ENCODE peak calls at places on chromosomes 1 and 21, in seven cellular contexts. E is psoas muscle, U is ovary, I is sigmoid colon, S is prostate gland, K is K562, Z is spleen. O is an unnamed sample.

GRCh38 chr1:156096640-156097391 is 14.6 kb upstream of the MEX3A start:
- DNase-seq in K (peak), S (peak), Z (peak), U (peak), I (peak), E (peak), O (peak)

GRCh38 chr1:220696863-220697231 is 6.7 kb downstream of the C1orf115 start:
- DNase-seq in I (no peak), Z (no peak), S (no peak), E (no peak), K (peak), U (no peak), O (no peak)

GRCh38 chr1:206563367-206563953 is 48.8 kb downstream of the EIF2D start:
- DNase-seq in E (no peak), K (no peak), S (no peak), I (no peak), U (no peak), Z (no peak), O (no peak)

GRCh38 chr1:74457269-74457668 is 55.1 kb downstream of the LRRC53 start:
- DNase-seq in E (no peak), S (no peak), Z (no peak), U (no peak), K (no peak), I (no peak), O (no peak)

GRCh38 chr1:103517380-103518047 is 8.0 kb upstream of the RNPC3 start:
- DNase-seq in S (no peak), I (no peak), E (no peak), K (no peak), Z (no peak), U (no peak), O (no peak)

GRCh38 chr1:204357551-204357950 is 2.2 kb downstream of the PLEKHA6 start:
- DNase-seq in K (peak), Z (no peak), E (peak), S (no peak), I (no peak), U (no peak), O (no peak)

GRCh38 chr1:235622933-235623790 is 26.4 kb downstream of the GNG4 start:
- DNase-seq in U (no peak), I (no peak), Z (no peak), K (no peak), E (no peak), S (no peak), O (no peak)

GRCh38 chr1:156508205-156508954 is 7.8 kb upstream of the MEF2D start:
- DNase-seq in E (peak), Z (no peak), S (no peak), U (peak), K (no peak), I (peak), O (peak)

GRCh38 chr1:244217711-244218110 is 166.6 kb downstream of the ZBTB18 start:
- DNase-seq in Z (no peak), K (no peak), U (no peak), E (no peak), I (no peak), S (no peak), O (no peak)

GRCh38 chr1:173502104-173502503 is 25.0 kb downstream of the PRDX6 start:
- DNase-seq in Z (no peak), U (no peak), E (no peak), K (no peak), I (no peak), S (no peak), O (no peak)

GRCh38 chr1:1019122-1019999 is 559 bp upstream of the AGRN start:
- DNase-seq in Z (peak), E (peak), I (peak), S (peak), U (peak), K (peak), O (peak)

GRCh38 chr1:87685366-87686136 is 356.9 kb downstream of the LMO4 start:
- DNase-seq in E (no peak), U (no peak), Z (no peak), I (no peak), S (no peak), K (no peak), O (no peak)

GRCh38 chr1:64162151-64162550 is 41.3 kb upstream of the UBE2U start:
- DNase-seq in U (no peak), E (no peak), Z (no peak), K (no peak), I (no peak), S (no peak), O (no peak)

GRCh38 chr1:161200992-161201827 is 957 bp upstream of the NDUFS2 start:
- DNase-seq in Z (peak), I (peak), S (peak), K (peak), U (peak), E (peak), O (no peak)

GRCh38 chr1:151923422-151923821 is 14.1 kb upstream of the THEM4 start:
- DNase-seq in S (no peak), Z (no peak), E (no peak), U (no peak), K (no peak), I (no peak), O (no peak)

GRCh38 chr1:210085359-210085758 is 147.2 kb upstream of the SERTAD4 start:
- DNase-seq in E (no peak), U (no peak), I (no peak), Z (no peak), S (no peak), K (no peak), O (no peak)

GRCh38 chr1:232421143-232421796 is 208.7 kb downstream of the SIPA1L2 start:
- DNase-seq in E (no peak), Z (no peak), S (peak), I (no peak), U (no peak), K (no peak), O (no peak)

GRCh38 chr21:35904995-35905972 is 155.0 kb downstream of the SETD4 start:
- DNase-seq in I (no peak), E (peak), U (peak), Z (no peak), K (no peak), S (no peak), O (no peak)

GRCh38 chr1:106524631-106525030 is 531.8 kb upstream of the PRMT6 start:
- DNase-seq in S (no peak), E (no peak), U (no peak), I (no peak), K (no peak), Z (no peak), O (no peak)

GRCh38 chr21:37800496-37801061 is 115.7 kb downstream of the KCNJ6 start:
- DNase-seq in K (no peak), Z (no peak), E (no peak), S (no peak), U (no peak), I (no peak), O (no peak)

GRCh38 chr1:21594935-21595897 is 73.9 kb downstream of the RAP1GAP start:
- DNase-seq in U (peak), K (peak), E (peak), Z (peak), S (no peak), I (no peak), O (peak)

GRCh38 chr1:233791372-233791703 is 113.1 kb upstream of the SLC35F3 start:
- DNase-seq in U (no peak), Z (no peak), I (no peak), K (no peak), S (no peak), E (no peak), O (no peak)

GRCh38 chr1:61504305-61504704 is 220.6 kb downstream of the TM2D1 start:
- DNase-seq in E (no peak), S (no peak), Z (no peak), K (no peak), U (no peak), I (no peak), O (no peak)

GRCh38 chr1:180586671-180587155 is 27.9 kb downstream of the OVAAL start:
- DNase-seq in I (no peak), E (no peak), K (no peak), S (peak), Z (no peak), U (no peak), O (no peak)

GRCh38 chr1:246447501-246447900 is 59.6 kb downstream of the SMYD3 start:
- DNase-seq in E (no peak), Z (no peak), U (no peak), S (no peak), K (no peak), I (no peak), O (no peak)

GRCh38 chr1:225581193-225581592 is 71.7 kb downstream of the ENAH start:
- DNase-seq in U (no peak), K (no peak), S (no peak), Z (no peak), I (no peak), E (no peak), O (no peak)
- H3K4me3 ChIP-seq in U (no peak), K (no peak), S (no peak), Z (no peak), I (no peak), E (peak), O (no peak)

DNA sequence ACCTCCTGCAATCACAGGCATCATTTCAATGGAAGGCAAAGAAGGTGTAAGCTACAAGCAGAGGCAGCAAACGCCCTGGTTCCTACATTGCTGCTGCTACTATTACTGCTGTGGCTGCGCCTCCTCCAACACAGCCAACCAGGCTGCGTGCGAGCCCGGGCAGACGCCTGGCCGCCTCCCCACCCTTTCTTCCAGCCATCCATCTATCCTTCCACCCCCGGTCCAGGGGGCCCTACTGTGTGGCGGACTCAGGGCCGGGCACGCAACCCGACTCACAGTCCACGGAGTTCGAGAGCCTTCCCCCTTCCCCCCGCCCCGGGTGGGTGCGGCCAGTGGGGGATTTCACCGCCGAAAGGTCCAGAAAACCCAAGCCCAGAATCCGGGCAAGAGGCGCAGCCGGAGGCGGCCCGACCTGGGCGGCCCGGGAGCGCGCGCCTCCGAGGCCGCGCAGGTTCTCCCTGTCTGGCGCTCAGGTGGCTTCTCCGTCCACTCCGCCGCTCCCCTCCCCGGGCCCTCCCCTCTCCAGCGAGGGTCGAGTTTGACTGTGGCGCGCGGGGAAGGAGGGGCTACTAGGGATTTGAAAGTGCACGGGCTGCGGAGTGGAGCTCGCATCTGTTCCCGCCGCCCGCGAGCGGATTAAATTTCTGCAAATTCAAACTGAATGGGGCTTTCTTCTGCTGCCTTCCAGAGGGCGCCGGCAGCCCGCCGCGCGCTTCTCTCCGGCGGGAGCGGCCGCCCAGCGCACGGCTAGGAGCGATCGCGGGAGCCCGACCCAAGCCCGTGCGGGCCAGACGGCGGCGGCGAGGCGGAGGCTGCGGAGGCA is at the start of gene HUNK:
- DNase-seq in U (peak), Z (peak), E (peak), S (peak), K (no peak), I (no peak), O (peak)
- TF ChIP-seq CTCF in U (no peak), Z (no peak), E (no peak), S (no peak), K (no peak), I (no peak), O (no peak)

DNA sequence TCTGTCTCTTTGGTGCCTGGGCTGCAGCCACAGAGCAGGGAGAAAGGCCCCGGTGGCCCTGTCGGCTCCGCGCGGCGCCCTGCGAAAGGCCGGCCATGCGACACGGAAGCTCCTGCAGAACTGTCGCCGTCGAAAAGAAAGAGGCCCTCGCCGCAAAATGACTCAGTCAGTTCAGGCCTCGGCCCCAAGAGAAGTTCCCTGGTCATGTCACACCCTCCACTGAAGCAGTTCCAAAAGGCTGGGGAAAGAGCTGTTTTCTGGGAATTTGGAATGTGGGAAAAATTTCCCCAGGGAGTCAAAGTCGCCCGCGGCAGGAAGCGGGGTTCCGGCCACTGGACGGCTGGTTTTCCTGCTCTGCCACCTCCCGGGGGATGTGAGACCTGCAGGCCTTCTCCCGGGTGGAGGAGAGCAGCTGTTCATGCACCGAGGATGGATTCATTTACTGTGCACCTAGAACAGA is 115.8 kb upstream of the ZNF678 start:
- DNase-seq in E (peak), S (no peak), Z (no peak), K (no peak), I (no peak), U (no peak), O (no peak)
- H3K4me3 ChIP-seq in E (no peak), S (no peak), Z (no peak), K (no peak), I (no peak), U (no peak), O (no peak)

GRCh38 chr1:7751174-7751573 is 19.9 kb upstream of the VAMP3 start:
- DNase-seq in S (no peak), E (no peak), K (no peak), U (no peak), I (no peak), Z (no peak), O (no peak)
- TF ChIP-seq CTCF in S (no peak), E (no peak), K (no peak), U (no peak), I (no peak), Z (no peak), O (no peak)

O was measured in left lung.